ENCODE peak calls at places on chromosomes 7 and 10, in four cellular contexts. One of them, this sample, is unnamed.

GRCh38 chr7:152664636-152665035 is 11.3 kb downstream of the XRCC2 start:
- DNase-seq in AG09309: no peak
- DNase-seq in gastrocnemius medialis: no peak
- DNase-seq in heart right ventricle: no peak
- DNase-seq in this sample: no peak

GRCh38 chr10:34689053-34689452 is 126.0 kb downstream of the PARD3 start:
- DNase-seq in AG09309: no peak
- DNase-seq in gastrocnemius medialis: no peak
- DNase-seq in heart right ventricle: no peak
- DNase-seq in this sample: no peak

GRCh38 chr10:132114953-132115520 is 49.3 kb downstream of the JAKMIP3 start:
- DNase-seq in AG09309: no peak
- DNase-seq in gastrocnemius medialis: no peak
- DNase-seq in heart right ventricle: no peak
- DNase-seq in this sample: no peak

GRCh38 chr10:101310528-101311439 is 43.2 kb upstream of the BTRC start:
- DNase-seq in AG09309: no peak
- DNase-seq in gastrocnemius medialis: no peak
- DNase-seq in heart right ventricle: no peak
- DNase-seq in this sample: peak; percentile 42

GRCh38 chr7:27677912-27678612 is 15.4 kb upstream of the HIBADH start:
- DNase-seq in AG09309: peak; percentile 88
- DNase-seq in gastrocnemius medialis: no peak
- DNase-seq in heart right ventricle: no peak
- DNase-seq in this sample: no peak

GRCh38 chr10:75407716-75408511 is 6.3 kb upstream of the ZNF503 start:
- DNase-seq in AG09309: no peak
- DNase-seq in gastrocnemius medialis: no peak
- DNase-seq in heart right ventricle: peak; percentile 60
- DNase-seq in this sample: peak; percentile 39

GRCh38 chr10:71333154-71333887 is 14.3 kb downstream of the SLC29A3 start:
- DNase-seq in AG09309: no peak
- DNase-seq in gastrocnemius medialis: no peak
- DNase-seq in heart right ventricle: no peak
- DNase-seq in this sample: peak; percentile 41

GRCh38 chr10:111522141-111522540 is 445.3 kb downstream of the ADRA2A start:
- DNase-seq in AG09309: no peak
- DNase-seq in gastrocnemius medialis: no peak
- DNase-seq in heart right ventricle: no peak
- DNase-seq in this sample: no peak

GRCh38 chr10:34908472-34908871 is 93.4 kb upstream of the PARD3 start:
- DNase-seq in AG09309: peak; percentile 67
- DNase-seq in gastrocnemius medialis: no peak
- DNase-seq in heart right ventricle: no peak
- DNase-seq in this sample: no peak

GRCh38 chr10:71234970-71235681 is 22.8 kb downstream of the UNC5B start:
- DNase-seq in AG09309: no peak
- DNase-seq in gastrocnemius medialis: no peak
- DNase-seq in heart right ventricle: peak; percentile 70
- DNase-seq in this sample: peak; percentile 52

GRCh38 chr10:43219848-43220247 is 47.0 kb downstream of the RASGEF1A start:
- DNase-seq in AG09309: no peak
- DNase-seq in gastrocnemius medialis: no peak
- DNase-seq in heart right ventricle: peak; percentile 2
- DNase-seq in this sample: no peak

GRCh38 chr7:78011642-78012041 is 213.1 kb downstream of the PHTF2 start:
- DNase-seq in AG09309: no peak
- DNase-seq in gastrocnemius medialis: no peak
- DNase-seq in heart right ventricle: no peak
- DNase-seq in this sample: no peak

GRCh38 chr7:117781707-117782106 is 91.5 kb downstream of the CTTNBP2 start:
- DNase-seq in AG09309: no peak
- DNase-seq in gastrocnemius medialis: no peak
- DNase-seq in heart right ventricle: no peak
- DNase-seq in this sample: no peak

GRCh38 chr7:4233621-4234497 is 448.2 kb upstream of the FOXK1 start:
- DNase-seq in AG09309: no peak
- DNase-seq in gastrocnemius medialis: no peak
- DNase-seq in heart right ventricle: no peak
- DNase-seq in this sample: no peak

GRCh38 chr7:127251048-127251451 is 1.7 kb downstream of the GRM8 start:
- DNase-seq in AG09309: no peak
- DNase-seq in gastrocnemius medialis: no peak
- DNase-seq in heart right ventricle: no peak
- DNase-seq in this sample: peak; percentile 15

GRCh38 chr7:4873071-4873944 is 10.2 kb downstream of the RADIL start:
- DNase-seq in AG09309: no peak
- DNase-seq in gastrocnemius medialis: no peak
- DNase-seq in heart right ventricle: no peak
- DNase-seq in this sample: no peak

GRCh38 chr7:157855452-157856213 is 518.8 kb downstream of the DNAJB6 start:
- DNase-seq in AG09309: no peak
- DNase-seq in gastrocnemius medialis: no peak
- DNase-seq in heart right ventricle: no peak
- DNase-seq in this sample: no peak

GRCh38 chr10:80522756-80523363 is 14.8 kb upstream of the SH2D4B start:
- DNase-seq in AG09309: no peak
- DNase-seq in gastrocnemius medialis: no peak
- DNase-seq in heart right ventricle: no peak
- DNase-seq in this sample: no peak

GRCh38 chr10:71188201-71188600 is 24.2 kb upstream of the UNC5B start:
- DNase-seq in AG09309: no peak
- DNase-seq in gastrocnemius medialis: no peak
- DNase-seq in heart right ventricle: no peak
- DNase-seq in this sample: no peak

GRCh38 chr10:110444009-110444347 is 53.7 kb upstream of the DUSP5 start:
- DNase-seq in AG09309: no peak
- DNase-seq in gastrocnemius medialis: no peak
- DNase-seq in heart right ventricle: peak; percentile 52
- DNase-seq in this sample: no peak

GRCh38 chr7:4028221-4028620 is 653.9 kb upstream of the FOXK1 start:
- DNase-seq in AG09309: no peak
- DNase-seq in gastrocnemius medialis: no peak
- DNase-seq in heart right ventricle: no peak
- DNase-seq in this sample: no peak

GRCh38 chr10:95246582-95247051 is 44.2 kb downstream of the PDLIM1 start:
- DNase-seq in AG09309: peak; percentile 38
- DNase-seq in gastrocnemius medialis: peak; percentile 52
- DNase-seq in heart right ventricle: peak; percentile 60
- DNase-seq in this sample: peak; percentile 65

GRCh38 chr7:106772655-106773108 is 92.4 kb upstream of the PIK3CG start:
- DNase-seq in AG09309: peak; percentile 47
- DNase-seq in gastrocnemius medialis: no peak
- DNase-seq in heart right ventricle: no peak
- DNase-seq in this sample: no peak

GRCh38 chr10:103265712-103266329 is 11.1 kb upstream of the INA start:
- DNase-seq in AG09309: no peak
- DNase-seq in gastrocnemius medialis: no peak
- DNase-seq in heart right ventricle: no peak
- DNase-seq in this sample: peak; percentile 56

DNA sequence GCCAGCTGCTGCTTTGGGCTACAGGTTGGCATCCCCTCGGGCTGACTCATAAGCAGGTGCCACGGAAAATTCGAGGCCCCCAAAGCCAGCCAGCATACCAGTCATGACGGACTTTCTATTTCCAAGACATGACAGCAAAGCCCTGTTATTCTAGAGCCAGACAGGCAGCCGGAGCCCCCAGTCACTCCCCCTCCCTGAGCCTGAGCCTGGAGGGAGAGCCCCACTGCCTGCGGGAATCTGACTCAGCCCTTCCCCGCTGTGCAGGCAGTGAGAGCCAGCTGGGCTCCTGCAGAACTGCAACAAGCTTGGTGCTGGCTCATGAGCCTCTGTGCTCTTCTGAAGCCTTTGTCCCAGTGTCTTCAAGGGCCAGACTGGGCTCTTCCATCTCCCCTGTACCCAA is 15.8 kb downstream of the BTBD16 start:
- DNase-seq in AG09309: peak; percentile 46
- DNase-seq in gastrocnemius medialis: peak; percentile 55
- DNase-seq in heart right ventricle: no peak
- DNase-seq in this sample: no peak
- H3K4me3 ChIP-seq in AG09309: no peak overlapping the region
- H3K4me3 ChIP-seq in gastrocnemius medialis: no peak overlapping the region
- H3K4me3 ChIP-seq in heart right ventricle: no peak overlapping the region
- H3K4me3 ChIP-seq in this sample: no peak overlapping the region

GRCh38 chr7:33965116-33965827 is 59.9 kb downstream of the BMPER start:
- DNase-seq in AG09309: no peak
- DNase-seq in gastrocnemius medialis: no peak
- DNase-seq in heart right ventricle: no peak
- DNase-seq in this sample: no peak
- H3K4me3 ChIP-seq in AG09309: no peak overlapping the region
- H3K4me3 ChIP-seq in gastrocnemius medialis: no peak overlapping the region
- H3K4me3 ChIP-seq in heart right ventricle: no peak overlapping the region
- H3K4me3 ChIP-seq in this sample: no peak overlapping the region

GRCh38 chr7:130821864-130822263 is 87.9 kb upstream of the KLF14 start:
- DNase-seq in AG09309: no peak
- DNase-seq in gastrocnemius medialis: no peak
- DNase-seq in heart right ventricle: no peak
- DNase-seq in this sample: no peak

GRCh38 chr7:130818056-130818455 is 84.0 kb upstream of the KLF14 start:
- DNase-seq in AG09309: no peak
- DNase-seq in gastrocnemius medialis: no peak
- DNase-seq in heart right ventricle: no peak
- DNase-seq in this sample: no peak

GRCh38 chr7:130823060-130823459 is 89.1 kb upstream of the KLF14 start:
- DNase-seq in AG09309: no peak
- DNase-seq in gastrocnemius medialis: no peak
- DNase-seq in heart right ventricle: no peak
- DNase-seq in this sample: no peak

GRCh38 chr7:130825819-130826218 is 91.8 kb upstream of the KLF14 start:
- DNase-seq in AG09309: no peak
- DNase-seq in gastrocnemius medialis: no peak
- DNase-seq in heart right ventricle: no peak
- DNase-seq in this sample: no peak

DNA sequence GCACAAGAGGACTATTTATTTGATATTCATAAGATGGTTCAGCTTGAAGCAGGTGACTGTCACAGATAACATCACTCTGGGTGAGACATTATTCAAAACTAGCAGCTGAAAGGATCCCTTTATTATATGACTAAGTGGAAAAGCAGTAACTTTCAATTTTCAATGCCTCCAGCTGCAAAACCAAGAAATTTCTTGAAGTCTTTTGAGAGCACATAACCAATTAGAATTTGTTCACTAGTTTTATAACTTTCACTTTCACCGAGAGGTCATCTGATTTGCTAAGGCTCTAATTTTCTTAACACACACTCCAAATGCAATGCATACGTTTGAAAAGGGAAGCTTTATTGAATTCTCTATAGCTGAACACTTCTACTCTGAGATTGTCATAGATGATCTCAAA is 88.6 kb upstream of the KLF14 start:
- DNase-seq in AG09309: peak; percentile 5
- DNase-seq in gastrocnemius medialis: no peak
- DNase-seq in heart right ventricle: no peak
- DNase-seq in this sample: no peak
- H3K4me3 ChIP-seq in AG09309: no peak overlapping the region
- H3K4me3 ChIP-seq in gastrocnemius medialis: no peak overlapping the region
- H3K4me3 ChIP-seq in heart right ventricle: no peak overlapping the region
- H3K4me3 ChIP-seq in this sample: no peak overlapping the region

DNA sequence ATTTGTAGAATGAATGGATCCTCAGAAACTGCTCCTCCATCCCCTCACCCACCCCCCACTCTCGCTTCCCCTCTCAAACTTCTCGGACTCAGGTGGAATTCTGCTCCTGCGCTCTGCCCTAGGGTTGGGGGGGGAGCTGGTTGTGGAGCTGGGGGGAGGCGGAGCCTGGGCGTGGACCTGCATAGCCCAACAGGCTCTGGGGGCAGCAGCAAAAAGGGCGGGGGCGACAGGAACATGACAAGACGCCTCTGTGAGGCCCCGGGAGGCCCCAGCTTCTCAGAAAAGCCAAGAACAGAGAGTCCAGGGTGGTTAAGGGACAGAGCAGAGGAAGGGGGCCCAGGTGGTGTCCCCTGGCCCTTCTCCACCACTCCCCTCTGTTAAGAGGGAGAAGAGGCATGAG is 3.5 kb downstream of the TSC22D4 start:
- DNase-seq in AG09309: no peak
- DNase-seq in gastrocnemius medialis: no peak
- DNase-seq in heart right ventricle: peak; percentile 56
- DNase-seq in this sample: peak; percentile 35
- H3K4me3 ChIP-seq in AG09309: no peak overlapping the region
- H3K4me3 ChIP-seq in gastrocnemius medialis: no peak overlapping the region
- H3K4me3 ChIP-seq in heart right ventricle: no peak overlapping the region
- H3K4me3 ChIP-seq in this sample: no peak overlapping the region